ENCODE peak calls at places on chromosomes 11 and 22, in five cellular contexts. One of them, this sample, is unnamed. For H3K36me3, the result is how much of the 10 kb centered on the place peaks cover.

GRCh38 chr11:83687787-83688186 is 401.6 kb upstream of the CCDC90B start:
- DNase-seq in fibroblast of lung: no peak
- DNase-seq in hepatocyte: no peak
- DNase-seq in HCT116: no peak
- DNase-seq in CD4-positive, alpha-beta memory T cell: no peak
- DNase-seq in this sample: no peak

GRCh38 chr11:81647374-81647773 is 1086.3 kb downstream of the FAM181B start:
- DNase-seq in fibroblast of lung: peak
- DNase-seq in hepatocyte: no peak
- DNase-seq in HCT116: no peak
- DNase-seq in CD4-positive, alpha-beta memory T cell: no peak
- DNase-seq in this sample: peak

GRCh38 chr11:97638825-97639224 is 1249.0 kb downstream of the JRKL start:
- DNase-seq in fibroblast of lung: no peak
- DNase-seq in hepatocyte: no peak
- DNase-seq in HCT116: no peak
- DNase-seq in CD4-positive, alpha-beta memory T cell: no peak
- DNase-seq in this sample: no peak

GRCh38 chr22:46108564-46109473 is 41.5 kb upstream of the PPARA start:
- DNase-seq in fibroblast of lung: no peak
- DNase-seq in hepatocyte: peak
- DNase-seq in HCT116: no peak
- DNase-seq in CD4-positive, alpha-beta memory T cell: no peak
- DNase-seq in this sample: peak

GRCh38 chr11:96001037-96001436 is 77.1 kb upstream of the MTMR2 start:
- DNase-seq in fibroblast of lung: peak
- DNase-seq in hepatocyte: no peak
- DNase-seq in HCT116: no peak
- DNase-seq in CD4-positive, alpha-beta memory T cell: no peak
- DNase-seq in this sample: no peak

GRCh38 chr11:79294845-79295520 is 145.8 kb downstream of the TENM4 start:
- DNase-seq in fibroblast of lung: no peak
- DNase-seq in hepatocyte: no peak
- DNase-seq in HCT116: no peak
- DNase-seq in CD4-positive, alpha-beta memory T cell: no peak
- DNase-seq in this sample: no peak

GRCh38 chr11:504053-504993 is 2.7 kb downstream of the RNH1 start:
- DNase-seq in fibroblast of lung: peak
- DNase-seq in hepatocyte: peak
- DNase-seq in HCT116: no peak
- DNase-seq in CD4-positive, alpha-beta memory T cell: no peak
- DNase-seq in this sample: no peak

GRCh38 chr22:42811510-42811909 is 45.6 kb downstream of the ARFGAP3 start:
- DNase-seq in fibroblast of lung: no peak
- DNase-seq in hepatocyte: no peak
- DNase-seq in HCT116: no peak
- DNase-seq in CD4-positive, alpha-beta memory T cell: no peak
- DNase-seq in this sample: no peak

GRCh38 chr11:32581556-32581955 is 2.1 kb upstream of the EIF3M start:
- DNase-seq in fibroblast of lung: no peak
- DNase-seq in hepatocyte: no peak
- DNase-seq in HCT116: no peak
- DNase-seq in CD4-positive, alpha-beta memory T cell: no peak
- DNase-seq in this sample: no peak

GRCh38 chr22:19798825-19799224 is 38.2 kb downstream of the TBX1 start:
- DNase-seq in fibroblast of lung: no peak
- DNase-seq in hepatocyte: no peak
- DNase-seq in HCT116: no peak
- DNase-seq in CD4-positive, alpha-beta memory T cell: no peak
- DNase-seq in this sample: no peak

GRCh38 chr11:112806876-112807275 is 154.3 kb upstream of the NCAM1 start:
- DNase-seq in fibroblast of lung: no peak
- DNase-seq in hepatocyte: no peak
- DNase-seq in HCT116: no peak
- DNase-seq in CD4-positive, alpha-beta memory T cell: no peak
- DNase-seq in this sample: no peak

GRCh38 chr11:113436672-113437252 is 38.4 kb downstream of the DRD2 start:
- DNase-seq in fibroblast of lung: no peak
- DNase-seq in hepatocyte: no peak
- DNase-seq in HCT116: no peak
- DNase-seq in CD4-positive, alpha-beta memory T cell: no peak
- DNase-seq in this sample: no peak

GRCh38 chr22:30420401-30421178 is 5.0 kb upstream of the MTFP1 start:
- DNase-seq in fibroblast of lung: peak
- DNase-seq in hepatocyte: no peak
- DNase-seq in HCT116: no peak
- DNase-seq in CD4-positive, alpha-beta memory T cell: no peak
- DNase-seq in this sample: no peak

GRCh38 chr11:43943931-43944751 is 1.7 kb downstream of the C11orf96 start:
- DNase-seq in fibroblast of lung: no peak
- DNase-seq in hepatocyte: no peak
- DNase-seq in HCT116: no peak
- DNase-seq in CD4-positive, alpha-beta memory T cell: no peak
- DNase-seq in this sample: no peak

GRCh38 chr11:16945671-16946469 is 68.3 kb downstream of the PLEKHA7 start:
- DNase-seq in fibroblast of lung: peak
- DNase-seq in hepatocyte: peak
- DNase-seq in HCT116: peak
- DNase-seq in CD4-positive, alpha-beta memory T cell: peak
- DNase-seq in this sample: peak

GRCh38 chr11:65225284-65226102 is 36.3 kb upstream of the POLA2 start:
- DNase-seq in fibroblast of lung: peak
- DNase-seq in hepatocyte: peak
- DNase-seq in HCT116: no peak
- DNase-seq in CD4-positive, alpha-beta memory T cell: peak
- DNase-seq in this sample: peak

GRCh38 chr11:120316880-120317688 is 8.0 kb upstream of the TLCD5 start:
- DNase-seq in fibroblast of lung: peak
- DNase-seq in hepatocyte: peak
- DNase-seq in HCT116: no peak
- DNase-seq in CD4-positive, alpha-beta memory T cell: no peak
- DNase-seq in this sample: no peak

GRCh38 chr22:27749597-27750225 is 51.8 kb downstream of the MN1 start:
- DNase-seq in fibroblast of lung: peak
- DNase-seq in hepatocyte: peak
- DNase-seq in HCT116: no peak
- DNase-seq in CD4-positive, alpha-beta memory T cell: no peak
- DNase-seq in this sample: no peak

GRCh38 chr22:47301820-47302475 is 539.5 kb downstream of the TBC1D22A start:
- DNase-seq in fibroblast of lung: no peak
- DNase-seq in hepatocyte: no peak
- DNase-seq in HCT116: no peak
- DNase-seq in CD4-positive, alpha-beta memory T cell: no peak
- DNase-seq in this sample: no peak

GRCh38 chr11:131095501-131096185 is 179.4 kb upstream of the SNX19 start:
- DNase-seq in fibroblast of lung: no peak
- DNase-seq in hepatocyte: no peak
- DNase-seq in HCT116: no peak
- DNase-seq in CD4-positive, alpha-beta memory T cell: no peak
- DNase-seq in this sample: no peak

GRCh38 chr11:3808846-3809623 is 675 bp downstream of the PGAP2 start:
- DNase-seq in fibroblast of lung: peak
- DNase-seq in hepatocyte: peak
- DNase-seq in HCT116: peak
- DNase-seq in CD4-positive, alpha-beta memory T cell: peak
- DNase-seq in this sample: peak

GRCh38 chr11:76655466-76656086 is 15.0 kb downstream of the LRRC32 start:
- DNase-seq in fibroblast of lung: no peak
- DNase-seq in hepatocyte: no peak
- DNase-seq in HCT116: no peak
- DNase-seq in CD4-positive, alpha-beta memory T cell: no peak
- DNase-seq in this sample: no peak

GRCh38 chr11:18700872-18701271 is 2.3 kb downstream of the TMEM86A start:
- DNase-seq in fibroblast of lung: no peak
- DNase-seq in hepatocyte: no peak
- DNase-seq in HCT116: no peak
- DNase-seq in CD4-positive, alpha-beta memory T cell: no peak
- DNase-seq in this sample: no peak

GRCh38 chr11:18700375-18700774 is 1.8 kb downstream of the TMEM86A start:
- DNase-seq in fibroblast of lung: no peak
- DNase-seq in hepatocyte: no peak
- DNase-seq in HCT116: no peak
- DNase-seq in CD4-positive, alpha-beta memory T cell: no peak
- DNase-seq in this sample: no peak

GRCh38 chr11:18699269-18699596 is 654 bp downstream of the TMEM86A start:
- DNase-seq in fibroblast of lung: no peak
- DNase-seq in hepatocyte: no peak
- DNase-seq in HCT116: no peak
- DNase-seq in CD4-positive, alpha-beta memory T cell: no peak
- DNase-seq in this sample: no peak

GRCh38 chr11:18698341-18699268 is at the start of gene TMEM86A:
- DNase-seq in fibroblast of lung: peak
- DNase-seq in hepatocyte: peak
- DNase-seq in HCT116: peak
- DNase-seq in CD4-positive, alpha-beta memory T cell: peak
- DNase-seq in this sample: peak

GRCh38 chr11:18699848-18700261 is 1.3 kb downstream of the TMEM86A start:
- DNase-seq in fibroblast of lung: no peak
- DNase-seq in hepatocyte: no peak
- DNase-seq in HCT116: no peak
- DNase-seq in CD4-positive, alpha-beta memory T cell: no peak
- DNase-seq in this sample: no peak
- H3K4me3 ChIP-seq in fibroblast of lung: peak
- H3K4me3 ChIP-seq in hepatocyte: no peak
- H3K4me3 ChIP-seq in HCT116: no peak
- H3K4me3 ChIP-seq in CD4-positive, alpha-beta memory T cell: no peak
- H3K4me3 ChIP-seq in this sample: no peak

DNA sequence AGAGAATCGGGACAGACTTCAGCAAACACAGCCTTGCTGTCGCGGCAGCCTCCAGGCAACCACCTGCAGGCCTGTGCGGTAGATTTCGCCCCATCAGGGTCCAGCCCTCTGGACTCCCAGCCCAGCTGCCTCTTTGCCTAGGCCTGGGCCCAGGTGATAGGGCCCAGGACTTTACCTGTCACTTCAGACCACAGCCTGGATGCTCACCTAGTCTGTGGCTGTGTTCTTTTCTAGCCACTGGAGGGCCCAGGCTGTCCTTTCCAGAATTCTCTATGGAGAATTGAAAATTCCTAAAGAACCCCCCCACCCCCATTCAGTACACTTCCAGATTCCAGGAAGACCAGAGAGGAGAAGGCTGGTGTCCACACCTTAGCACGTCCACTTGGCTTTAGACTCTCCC is 30.6 kb upstream of the RAB1B start:
- DNase-seq in fibroblast of lung: no peak
- DNase-seq in hepatocyte: no peak
- DNase-seq in HCT116: no peak
- DNase-seq in CD4-positive, alpha-beta memory T cell: no peak
- DNase-seq in this sample: no peak
- H3K36me3 ChIP-seq in fibroblast of lung: under half
- H3K36me3 ChIP-seq in hepatocyte: under half
- H3K36me3 ChIP-seq in HCT116: under half
- H3K36me3 ChIP-seq in CD4-positive, alpha-beta memory T cell: half or more
- H3K36me3 ChIP-seq in this sample: under half

GRCh38 chr11:122085264-122085663 is 30.8 kb downstream of the BLID start:
- DNase-seq in fibroblast of lung: peak
- DNase-seq in hepatocyte: no peak
- DNase-seq in HCT116: no peak
- DNase-seq in CD4-positive, alpha-beta memory T cell: no peak
- DNase-seq in this sample: peak

GRCh38 chr11:122082203-122082602 is 33.8 kb downstream of the BLID start:
- DNase-seq in fibroblast of lung: no peak
- DNase-seq in hepatocyte: no peak
- DNase-seq in HCT116: no peak
- DNase-seq in CD4-positive, alpha-beta memory T cell: no peak
- DNase-seq in this sample: no peak

GRCh38 chr11:122089111-122089510 is 26.9 kb downstream of the BLID start:
- DNase-seq in fibroblast of lung: no peak
- DNase-seq in hepatocyte: no peak
- DNase-seq in HCT116: no peak
- DNase-seq in CD4-positive, alpha-beta memory T cell: no peak
- DNase-seq in this sample: no peak

GRCh38 chr11:122081073-122081472 is 34.9 kb downstream of the BLID start:
- DNase-seq in fibroblast of lung: no peak
- DNase-seq in hepatocyte: no peak
- DNase-seq in HCT116: no peak
- DNase-seq in CD4-positive, alpha-beta memory T cell: no peak
- DNase-seq in this sample: no peak

DNA sequence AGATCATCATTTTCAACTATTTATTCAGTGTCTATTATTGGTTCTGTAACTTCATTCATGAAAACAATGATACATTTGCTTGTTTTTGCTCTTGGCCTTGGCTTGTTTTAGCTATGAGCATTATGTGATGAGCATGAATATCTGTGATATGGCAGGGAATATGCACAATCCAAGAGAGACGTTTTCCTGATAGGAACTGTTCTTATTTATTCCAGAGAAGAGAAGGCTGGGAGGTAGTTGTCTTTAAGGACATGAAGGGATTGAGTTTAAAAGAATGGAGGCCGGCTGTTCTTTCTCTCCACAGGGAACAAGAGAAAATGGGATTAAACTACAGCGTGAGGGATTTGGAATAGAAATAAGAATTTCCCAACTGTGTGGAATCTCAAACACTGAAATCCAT is 30.3 kb downstream of the BLID start:
- DNase-seq in fibroblast of lung: no peak
- DNase-seq in hepatocyte: no peak
- DNase-seq in HCT116: no peak
- DNase-seq in CD4-positive, alpha-beta memory T cell: no peak
- DNase-seq in this sample: no peak
- H3K4me3 ChIP-seq in fibroblast of lung: no peak
- H3K4me3 ChIP-seq in hepatocyte: no peak
- H3K4me3 ChIP-seq in HCT116: no peak
- H3K4me3 ChIP-seq in CD4-positive, alpha-beta memory T cell: no peak
- H3K4me3 ChIP-seq in this sample: no peak

GRCh38 chr11:74819400-74819799 is 70.8 kb downstream of the RNF169 start:
- DNase-seq in fibroblast of lung: no peak
- DNase-seq in hepatocyte: no peak
- DNase-seq in HCT116: no peak
- DNase-seq in CD4-positive, alpha-beta memory T cell: no peak
- DNase-seq in this sample: no peak

GRCh38 chr11:74815966-74816365 is 67.3 kb downstream of the RNF169 start:
- DNase-seq in fibroblast of lung: no peak
- DNase-seq in hepatocyte: no peak
- DNase-seq in HCT116: no peak
- DNase-seq in CD4-positive, alpha-beta memory T cell: no peak
- DNase-seq in this sample: no peak

GRCh38 chr11:74820763-74821162 is 72.1 kb downstream of the RNF169 start:
- DNase-seq in fibroblast of lung: peak
- DNase-seq in hepatocyte: no peak
- DNase-seq in HCT116: no peak
- DNase-seq in CD4-positive, alpha-beta memory T cell: no peak
- DNase-seq in this sample: no peak

GRCh38 chr11:74818283-74818946 is 69.8 kb downstream of the RNF169 start:
- DNase-seq in fibroblast of lung: no peak
- DNase-seq in hepatocyte: no peak
- DNase-seq in HCT116: no peak
- DNase-seq in CD4-positive, alpha-beta memory T cell: no peak
- DNase-seq in this sample: no peak

DNA sequence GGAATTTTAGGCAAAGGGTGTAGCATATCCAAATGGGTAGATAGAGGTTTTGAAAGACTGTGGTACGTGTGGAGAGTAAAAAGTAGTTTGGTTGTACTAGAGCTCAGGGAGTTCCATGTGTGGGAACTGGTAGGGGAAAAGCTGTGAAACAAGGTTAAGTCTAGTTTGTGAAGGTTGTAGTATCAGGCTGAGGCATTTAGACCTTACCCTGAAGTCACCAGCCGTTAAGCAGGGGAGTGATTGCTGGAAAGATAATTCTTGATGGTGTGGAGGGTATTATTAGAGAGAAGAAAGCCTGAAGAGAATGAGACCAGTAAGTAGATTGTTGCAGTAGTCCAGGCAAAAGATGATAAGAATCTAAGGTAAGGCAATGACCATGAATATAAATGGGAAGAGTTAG is 68.0 kb downstream of the RNF169 start:
- DNase-seq in fibroblast of lung: no peak
- DNase-seq in hepatocyte: no peak
- DNase-seq in HCT116: no peak
- DNase-seq in CD4-positive, alpha-beta memory T cell: no peak
- DNase-seq in this sample: no peak
- H3K36me3 ChIP-seq in fibroblast of lung: under half
- H3K36me3 ChIP-seq in hepatocyte: under half
- H3K36me3 ChIP-seq in HCT116: under half
- H3K36me3 ChIP-seq in CD4-positive, alpha-beta memory T cell: under half
- H3K36me3 ChIP-seq in this sample: under half